ENCODE peak calls at places on chromosomes 6 and 20, in seven cellular contexts. W is HCT116, L is OCI-LY7, G is kidney, U is colonic mucosa, I is brain microvascular endothelial cell, O is AG04450. Y is an unnamed sample.

GRCh38 chr6:31792741-31793140 is 2.8 kb downstream of the VARS1 start:
- DNase-seq in W (peak; percentile 81), L (no peak), G (peak; percentile 85), U (no peak), I (peak; percentile 55), O (no peak), Y (no peak)

GRCh38 chr6:7053125-7053784 is 54.5 kb upstream of the RREB1 start:
- DNase-seq in W (no peak), L (no peak), G (no peak), U (peak; percentile 30), I (no peak), O (no peak), Y (no peak)

GRCh38 chr6:63319911-63320310 is at the start of gene LGSN:
- DNase-seq in W (no peak), L (no peak), G (no peak), U (no peak), I (no peak), O (no peak), Y (no peak)

GRCh38 chr6:108353853-108354252 is 59.0 kb downstream of the AFG1L start:
- DNase-seq in W (no peak), L (no peak), G (no peak), U (no peak), I (peak; percentile 17), O (no peak), Y (no peak)

GRCh38 chr6:165637591-165637990 is 25.4 kb downstream of the PDE10A start:
- DNase-seq in W (no peak), L (no peak), G (no peak), U (no peak), I (peak; percentile 35), O (no peak), Y (no peak)

GRCh38 chr20:45968801-45969711 is 2.9 kb downstream of the ZNF335 start:
- DNase-seq in W (no peak), L (no peak), G (peak; percentile 76), U (no peak), I (peak; percentile 71), O (peak; percentile 30), Y (no peak)

GRCh38 chr6:134826889-134827737 is 122.8 kb downstream of the ALDH8A1 start:
- DNase-seq in W (no peak), L (no peak), G (no peak), U (no peak), I (peak; percentile 80), O (peak; percentile 50), Y (peak; percentile 84)

GRCh38 chr20:54275359-54276108 is 67.6 kb downstream of the PFDN4 start:
- DNase-seq in W (no peak), L (no peak), G (no peak), U (no peak), I (no peak), O (no peak), Y (no peak)

GRCh38 chr6:42400031-42400760 is 51.5 kb downstream of the TRERF1 start:
- DNase-seq in W (no peak), L (no peak), G (no peak), U (no peak), I (no peak), O (no peak), Y (no peak)

GRCh38 chr6:148452921-148453320 is 110.3 kb downstream of the SASH1 start:
- DNase-seq in W (no peak), L (no peak), G (no peak), U (no peak), I (no peak), O (no peak), Y (peak; percentile 27)

GRCh38 chr20:59667981-59668515 is 63.7 kb downstream of the PHACTR3 start:
- DNase-seq in W (no peak), L (no peak), G (no peak), U (no peak), I (no peak), O (no peak), Y (no peak)

GRCh38 chr20:59670786-59671492 is 66.6 kb downstream of the PHACTR3 start:
- DNase-seq in W (no peak), L (no peak), G (no peak), U (no peak), I (no peak), O (no peak), Y (no peak)

GRCh38 chr20:59669451-59669850 is 65.1 kb downstream of the PHACTR3 start:
- DNase-seq in W (no peak), L (no peak), G (no peak), U (no peak), I (no peak), O (no peak), Y (no peak)

GRCh38 chr20:59667131-59667530 is 62.8 kb downstream of the PHACTR3 start:
- DNase-seq in W (no peak), L (no peak), G (no peak), U (no peak), I (no peak), O (no peak), Y (no peak)

GRCh38 chr20:59668926-59669325 is 64.6 kb downstream of the PHACTR3 start:
- DNase-seq in W (no peak), L (no peak), G (no peak), U (no peak), I (no peak), O (no peak), Y (no peak)
- H3K4me3 ChIP-seq in W (no peak overlapping the region), L (no peak overlapping the region), G (no peak overlapping the region), U (no peak overlapping the region), I (no peak overlapping the region), O (no peak overlapping the region), Y (no peak overlapping the region)

GRCh38 chr20:50857348-50857747 is 62.5 kb downstream of the BCAS4 start:
- DNase-seq in W (no peak), L (no peak), G (no peak), U (no peak), I (no peak), O (no peak), Y (no peak)

GRCh38 chr20:50854512-50855249 is 59.8 kb downstream of the BCAS4 start:
- DNase-seq in W (no peak), L (no peak), G (no peak), U (no peak), I (no peak), O (no peak), Y (no peak)

GRCh38 chr20:50858525-50858924 is 63.7 kb downstream of the BCAS4 start:
- DNase-seq in W (no peak), L (no peak), G (no peak), U (no peak), I (no peak), O (no peak), Y (no peak)

GRCh38 chr20:50855498-50856474 is 60.9 kb downstream of the BCAS4 start:
- DNase-seq in W (no peak), L (no peak), G (no peak), U (no peak), I (no peak), O (no peak), Y (no peak)

DNA sequence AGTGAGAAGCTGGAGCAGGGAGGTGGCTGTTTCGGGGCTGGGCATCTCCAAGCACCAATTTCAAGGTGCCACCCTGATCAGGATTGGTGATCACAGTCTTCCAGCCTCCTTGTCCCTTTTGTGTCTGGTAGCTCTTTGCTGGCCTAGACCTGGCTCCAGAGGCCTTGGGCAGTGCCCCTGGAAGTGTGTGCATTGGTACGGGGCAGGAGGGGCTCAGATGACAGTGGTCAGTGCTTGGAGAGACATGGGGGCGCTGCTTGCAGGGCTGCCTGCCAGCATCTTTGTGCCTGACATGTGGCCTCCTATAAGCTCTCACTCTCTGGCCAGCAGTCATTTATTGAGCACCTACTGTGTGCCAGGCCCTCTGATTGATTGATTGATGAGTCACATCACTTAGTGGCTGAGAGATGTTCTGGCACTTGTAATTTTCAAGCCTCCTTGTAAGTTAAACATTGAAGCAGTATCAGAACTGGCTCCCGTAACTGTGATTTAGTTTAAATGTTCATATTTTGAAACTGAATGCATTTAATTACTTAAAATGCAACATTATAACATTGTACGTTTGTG is 61.7 kb downstream of the BCAS4 start:
- DNase-seq in W (no peak), L (no peak), G (no peak), U (no peak), I (no peak), O (no peak), Y (no peak)
- H3K4me3 ChIP-seq in W (no peak overlapping the region), L (no peak overlapping the region), G (no peak overlapping the region), U (no peak overlapping the region), I (no peak overlapping the region), O (no peak overlapping the region), Y (no peak overlapping the region)

GRCh38 chr6:146422789-146423188 is 120.8 kb upstream of the RAB32 start:
- DNase-seq in W (no peak), L (no peak), G (no peak), U (no peak), I (no peak), O (no peak), Y (no peak)
- H3K4me3 ChIP-seq in W (no peak overlapping the region), L (no peak overlapping the region), G (no peak overlapping the region), U (no peak overlapping the region), I (no peak overlapping the region), O (no peak overlapping the region), Y (no peak overlapping the region)

GRCh38 chr6:26269406-26270120 is 95.4 kb upstream of the BTN3A2 start:
- DNase-seq in W (no peak), L (peak; percentile 76), G (no peak), U (no peak), I (no peak), O (no peak), Y (no peak)
- H3K4me3 ChIP-seq in W (no peak overlapping the region), L (peak overlapping the region; percentile 87), G (no peak overlapping the region), U (no peak overlapping the region), I (peak overlapping the region; percentile 75), O (peak overlapping the region; percentile 65), Y (no peak overlapping the region)

GRCh38 chr6:33907227-33907626 is 103.4 kb upstream of the MLN start:
- DNase-seq in W (no peak), L (no peak), G (no peak), U (no peak), I (no peak), O (no peak), Y (no peak)
- H3K4me3 ChIP-seq in W (no peak overlapping the region), L (no peak overlapping the region), G (no peak overlapping the region), U (no peak overlapping the region), I (no peak overlapping the region), O (no peak overlapping the region), Y (no peak overlapping the region)

Y was measured in skeletal muscle cell.